ENCODE peak calls at places on chromosomes 4 and X, in four cellular contexts. D is HepG2, W is K562, Q is GM12878. K is an unnamed sample.

GRCh38 chr4:153747406-153747805 is 12.4 kb downstream of the RNF175 start:
- DNase-seq in D (no peak), Q (no peak), W (no peak), K (no peak)

GRCh38 chr4:111838406-111838930 is 306.8 kb upstream of the FAM241A start:
- DNase-seq in D (no peak), W (no peak), Q (no peak), K (no peak)

GRCh38 chr4:99885063-99885664 is 9.1 kb downstream of the LAMTOR3 start:
- DNase-seq in D (peak), W (peak), Q (no peak), K (no peak)

GRCh38 chr4:37561803-37562207 is 124.4 kb downstream of the RELL1 start:
- DNase-seq in D (peak), W (peak), Q (peak), K (no peak)

GRCh38 chrX:17697191-17697590 is 40.1 kb upstream of the SCML1 start:
- DNase-seq in D (peak), Q (no peak), W (no peak), K (no peak)

GRCh38 chr4:156956359-156956758 is 15.2 kb downstream of the PDGFC start:
- DNase-seq in D (no peak), W (no peak), Q (no peak), K (no peak)

GRCh38 chr4:3193531-3194203 is 55.3 kb upstream of the MSANTD1 start:
- DNase-seq in Q (no peak), D (no peak), W (no peak), K (no peak)

GRCh38 chr4:4720671-4721070 is 138.8 kb upstream of the MSX1 start:
- DNase-seq in Q (no peak), W (no peak), D (no peak), K (no peak)

GRCh38 chr4:121789960-121790829 is 10.9 kb upstream of the EXOSC9 start:
- DNase-seq in W (peak), D (no peak), Q (no peak), K (no peak)

GRCh38 chr4:159367421-159368105 is 264.7 kb downstream of the RAPGEF2 start:
- DNase-seq in W (no peak), D (no peak), Q (peak), K (no peak)

GRCh38 chr4:44438687-44439086 is 9.9 kb downstream of the KCTD8 start:
- DNase-seq in Q (no peak), W (no peak), D (no peak), K (no peak)

GRCh38 chrX:71978164-71978563 is 67.5 kb downstream of the NHSL2 start:
- DNase-seq in W (no peak), D (no peak), Q (no peak), K (no peak)

GRCh38 chrX:40227111-40227510 is 129.4 kb upstream of the BCOR start:
- DNase-seq in D (no peak), W (no peak), Q (no peak), K (no peak)

GRCh38 chr4:27000820-27001219 is 140.2 kb downstream of the STIM2 start:
- DNase-seq in Q (no peak), W (peak), D (no peak), K (no peak)

GRCh38 chr4:2416564-2417195 is 1.8 kb downstream of the ZFYVE28 start:
- DNase-seq in W (peak), Q (no peak), D (no peak), K (peak)

GRCh38 chrX:42978655-42979379 is 200.9 kb upstream of the PPP1R2C start:
- DNase-seq in D (no peak), W (no peak), Q (no peak), K (no peak)

GRCh38 chrX:153728095-153728494 is 3.4 kb downstream of the ABCD1 start:
- DNase-seq in D (peak), Q (no peak), W (no peak), K (no peak)

GRCh38 chrX:153727108-153727931 is 2.7 kb downstream of the ABCD1 start:
- DNase-seq in Q (no peak), W (no peak), D (peak), K (no peak)

GRCh38 chrX:153725039-153725831 is 579 bp downstream of the ABCD1 start:
- DNase-seq in Q (no peak), D (no peak), W (no peak), K (peak)

GRCh38 chrX:153725832-153726285 is 1.2 kb downstream of the ABCD1 start:
- DNase-seq in D (no peak), Q (no peak), W (no peak), K (no peak)

DNA sequence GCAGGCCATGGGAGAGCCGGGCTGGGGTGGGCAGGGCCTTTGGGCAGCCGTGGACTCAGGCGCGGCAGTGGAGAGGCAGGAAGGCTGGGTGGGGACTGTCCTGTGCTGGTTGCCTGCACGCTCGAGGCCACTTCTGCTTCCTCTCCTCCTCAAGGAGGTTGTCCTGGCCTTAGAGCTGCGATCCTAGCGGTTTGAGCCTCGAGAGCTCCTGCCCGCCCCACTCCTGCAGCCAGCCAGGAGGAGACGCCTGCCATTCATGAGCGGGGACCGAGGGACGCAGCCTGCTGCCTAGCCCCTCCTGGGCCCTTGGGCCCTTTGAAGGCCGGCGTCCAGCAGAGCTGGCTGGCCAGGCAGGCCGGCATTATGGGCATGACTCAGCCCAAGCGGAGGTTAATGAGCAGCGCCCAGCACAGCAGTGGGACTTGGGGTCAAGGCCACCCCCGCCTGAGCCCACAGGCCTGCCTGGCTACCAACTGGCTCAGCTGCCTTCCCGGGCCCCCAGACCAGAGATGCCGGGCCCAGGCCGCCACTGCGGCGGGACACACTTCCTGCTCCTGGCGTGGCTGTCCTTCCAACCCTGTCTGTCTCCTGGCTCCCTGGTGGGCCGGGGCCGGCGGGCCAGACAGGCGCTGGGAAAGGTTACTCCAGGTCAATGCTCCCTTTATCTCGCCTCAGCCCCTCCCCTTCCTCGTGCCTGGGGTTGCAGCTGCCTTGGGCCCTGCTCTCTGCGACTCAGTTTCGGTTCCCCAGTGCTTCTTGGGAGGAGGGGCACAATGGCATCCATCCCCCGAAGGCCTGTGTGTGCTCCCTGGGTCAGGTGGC is 1.8 kb downstream of the ABCD1 start:
- DNase-seq in Q (peak), W (peak), D (peak), K (peak)
- TF ChIP-seq USF2 in Q (no peak), W (no peak), D (no peak), K (no peak)

GRCh38 chr4:114867291-114867690 is 246.1 kb downstream of the NDST4 start:
- DNase-seq in Q (no peak), D (no peak), W (no peak), K (no peak)
- TF ChIP-seq ETV6 in Q (no peak), D (no peak), W (no peak), K (no peak)

DNA sequence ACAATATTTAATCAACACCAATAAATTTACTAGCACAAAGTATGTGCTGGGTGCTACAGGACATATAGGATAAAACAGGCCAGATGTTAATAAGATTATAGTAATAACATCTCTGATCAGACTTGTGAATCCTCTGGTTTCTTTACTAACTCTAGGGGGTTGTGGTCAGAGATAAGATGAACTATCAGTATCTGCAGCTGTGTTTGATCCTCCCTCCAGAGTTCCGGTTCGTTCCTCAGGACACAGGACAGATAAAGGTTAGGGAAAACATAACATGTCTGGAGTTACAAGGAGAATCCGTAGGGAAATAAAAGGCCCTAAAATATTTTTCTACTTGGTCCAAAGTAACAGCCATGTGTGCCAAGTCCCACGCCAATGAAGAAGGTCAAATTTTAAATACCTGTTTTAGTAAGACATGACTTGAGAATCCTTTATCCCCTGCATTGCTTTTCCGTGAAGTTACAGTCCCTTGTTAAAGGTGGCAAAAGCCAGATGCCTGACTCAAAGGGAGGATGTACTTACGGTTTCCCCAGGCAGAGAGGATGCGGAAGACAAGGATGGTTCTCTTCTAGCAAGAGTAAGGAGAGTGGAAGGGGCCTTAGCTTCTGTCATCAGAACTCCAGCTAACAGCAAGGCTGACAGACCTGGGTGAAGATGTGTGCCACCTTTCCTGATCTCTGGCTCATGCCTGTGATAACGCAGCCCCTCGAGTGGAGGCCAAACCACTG is 44.4 kb downstream of the KIAA0232 start:
- DNase-seq in D (no peak), Q (no peak), W (peak), K (no peak)
- TF ChIP-seq USF2 in D (no peak), Q (no peak), W (no peak), K (no peak)

DNA sequence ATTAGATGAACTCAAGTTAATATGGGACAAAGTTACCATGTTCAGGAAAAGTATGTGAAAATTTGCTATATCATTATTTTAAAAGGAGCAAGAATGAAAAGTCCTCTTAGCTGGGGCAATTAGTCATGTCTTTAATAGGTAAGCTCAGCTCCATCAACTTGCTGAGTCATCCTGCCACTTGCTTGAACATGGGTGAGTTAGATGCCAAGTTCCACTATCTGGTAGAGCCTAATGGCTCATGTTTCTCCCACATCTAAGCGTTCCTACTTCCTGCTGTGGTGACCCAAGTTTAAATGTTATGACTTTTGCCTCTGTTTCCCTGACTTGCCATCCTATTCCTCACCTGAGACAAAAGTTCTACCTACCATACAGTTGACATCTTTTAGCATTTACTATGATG is 276.8 kb downstream of the ZNF674 start:
- DNase-seq in W (no peak), D (peak), Q (no peak), K (no peak)
- TF ChIP-seq ETV6 in W (no peak), D (no peak), Q (no peak), K (no peak)

GRCh38 chr4:8291036-8291682 is 21.6 kb downstream of the HTRA3 start:
- DNase-seq in Q (no peak), W (no peak), D (no peak), K (no peak)
- TF ChIP-seq USF2 in Q (no peak), W (no peak), D (no peak), K (no peak)

GRCh38 chrX:152204919-152205318 is 66.5 kb upstream of the MAGEA10 start:
- DNase-seq in W (no peak), D (no peak), Q (no peak), K (no peak)
- TF ChIP-seq ETV6 in W (no peak), D (no peak), Q (no peak), K (no peak)